ENCODE peak calls at places on chromosomes 16 and 17, in four cellular contexts. One of them, this sample, is unnamed.

GRCh38 chr17:50763716-50764450 is 3.4 kb downstream of the ANKRD40CL start:
- DNase-seq in lower lobe of right lung: no peak
- DNase-seq in progenitor cell of endocrine pancreas: no peak
- DNase-seq in AG04450: no peak
- DNase-seq in this sample: peak; percentile 21

GRCh38 chr16:18832613-18833012 is 31.3 kb upstream of the ARL6IP1 start:
- DNase-seq in progenitor cell of endocrine pancreas: no peak
- DNase-seq in lower lobe of right lung: no peak
- DNase-seq in AG04450: no peak
- DNase-seq in this sample: no peak

GRCh38 chr16:77169650-77170236 is 21.2 kb upstream of the MON1B start:
- DNase-seq in lower lobe of right lung: no peak
- DNase-seq in progenitor cell of endocrine pancreas: peak; percentile 42
- DNase-seq in AG04450: no peak
- DNase-seq in this sample: no peak

GRCh38 chr16:19861811-19862327 is 22.8 kb downstream of the GPRC5B start:
- DNase-seq in AG04450: no peak
- DNase-seq in progenitor cell of endocrine pancreas: no peak
- DNase-seq in lower lobe of right lung: peak; percentile 2
- DNase-seq in this sample: no peak

GRCh38 chr16:56637814-56638750 is at the start of gene MT1A:
- DNase-seq in AG04450: no peak
- DNase-seq in lower lobe of right lung: peak; percentile 74
- DNase-seq in progenitor cell of endocrine pancreas: no peak
- DNase-seq in this sample: no peak

GRCh38 chr17:78939615-78940014 is 14.4 kb upstream of the TIMP2 start:
- DNase-seq in progenitor cell of endocrine pancreas: no peak
- DNase-seq in lower lobe of right lung: no peak
- DNase-seq in AG04450: no peak
- DNase-seq in this sample: no peak

GRCh38 chr16:89581045-89581695 is 5.6 kb downstream of the CPNE7 start:
- DNase-seq in AG04450: peak; percentile 96
- DNase-seq in progenitor cell of endocrine pancreas: no peak
- DNase-seq in lower lobe of right lung: no peak
- DNase-seq in this sample: peak; percentile 94

GRCh38 chr16:29824589-29825144 is 4.4 kb downstream of the MVP start:
- DNase-seq in lower lobe of right lung: no peak
- DNase-seq in AG04450: peak; percentile 65
- DNase-seq in progenitor cell of endocrine pancreas: no peak
- DNase-seq in this sample: no peak

GRCh38 chr17:80772906-80773242 is 218.8 kb upstream of the CHMP6 start:
- DNase-seq in progenitor cell of endocrine pancreas: no peak
- DNase-seq in AG04450: no peak
- DNase-seq in lower lobe of right lung: no peak
- DNase-seq in this sample: no peak

GRCh38 chr16:11546522-11547485 is 39.9 kb downstream of the LITAF start:
- DNase-seq in lower lobe of right lung: no peak
- DNase-seq in AG04450: peak; percentile 59
- DNase-seq in progenitor cell of endocrine pancreas: no peak
- DNase-seq in this sample: no peak

GRCh38 chr17:57662021-57662420 is 83.1 kb downstream of the CCDC182 start:
- DNase-seq in lower lobe of right lung: no peak
- DNase-seq in progenitor cell of endocrine pancreas: no peak
- DNase-seq in AG04450: no peak
- DNase-seq in this sample: no peak

GRCh38 chr17:81349397-81350319 is 45.6 kb upstream of the BAHCC1 start:
- DNase-seq in progenitor cell of endocrine pancreas: no peak
- DNase-seq in lower lobe of right lung: no peak
- DNase-seq in AG04450: no peak
- DNase-seq in this sample: no peak

GRCh38 chr17:31538080-31538762 is 146.7 kb downstream of the RAB11FIP4 start:
- DNase-seq in lower lobe of right lung: no peak
- DNase-seq in AG04450: no peak
- DNase-seq in progenitor cell of endocrine pancreas: no peak
- DNase-seq in this sample: no peak

GRCh38 chr16:6009151-6009550 is 911.6 kb upstream of the EEF2KMT start:
- DNase-seq in lower lobe of right lung: no peak
- DNase-seq in progenitor cell of endocrine pancreas: no peak
- DNase-seq in AG04450: no peak
- DNase-seq in this sample: no peak

GRCh38 chr17:39069114-39069756 is 82.2 kb downstream of the PLXDC1 start:
- DNase-seq in lower lobe of right lung: no peak
- DNase-seq in progenitor cell of endocrine pancreas: no peak
- DNase-seq in AG04450: no peak
- DNase-seq in this sample: no peak

GRCh38 chr17:2051388-2052237 is 3.3 kb upstream of the HIC1 start:
- DNase-seq in progenitor cell of endocrine pancreas: no peak
- DNase-seq in lower lobe of right lung: no peak
- DNase-seq in AG04450: no peak
- DNase-seq in this sample: peak; percentile 81

GRCh38 chr17:2776589-2777241 is 19.5 kb upstream of the RAP1GAP2 start:
- DNase-seq in lower lobe of right lung: no peak
- DNase-seq in progenitor cell of endocrine pancreas: peak; percentile 82
- DNase-seq in AG04450: no peak
- DNase-seq in this sample: no peak

GRCh38 chr17:31673076-31673475 is 186.0 kb downstream of the COPRS start:
- DNase-seq in lower lobe of right lung: no peak
- DNase-seq in progenitor cell of endocrine pancreas: no peak
- DNase-seq in AG04450: no peak
- DNase-seq in this sample: no peak

GRCh38 chr17:47663997-47664941 is 14.6 kb downstream of the KPNB1 start:
- DNase-seq in progenitor cell of endocrine pancreas: peak; percentile 29
- DNase-seq in AG04450: no peak
- DNase-seq in lower lobe of right lung: peak; percentile 52
- DNase-seq in this sample: no peak

GRCh38 chr17:79970576-79971068 is 65.0 kb downstream of the TBC1D16 start:
- DNase-seq in progenitor cell of endocrine pancreas: no peak
- DNase-seq in lower lobe of right lung: peak; percentile 51
- DNase-seq in AG04450: no peak
- DNase-seq in this sample: no peak

GRCh38 chr17:5282639-5283217 is 644 bp downstream of the RABEP1 start:
- DNase-seq in AG04450: no peak
- DNase-seq in lower lobe of right lung: peak; percentile 52
- DNase-seq in progenitor cell of endocrine pancreas: no peak
- DNase-seq in this sample: no peak

GRCh38 chr17:5286846-5287245 is 4.8 kb downstream of the RABEP1 start:
- DNase-seq in lower lobe of right lung: no peak
- DNase-seq in progenitor cell of endocrine pancreas: no peak
- DNase-seq in AG04450: no peak
- DNase-seq in this sample: no peak

GRCh38 chr17:5283531-5284315 is 1.6 kb downstream of the RABEP1 start:
- DNase-seq in lower lobe of right lung: no peak
- DNase-seq in AG04450: no peak
- DNase-seq in progenitor cell of endocrine pancreas: no peak
- DNase-seq in this sample: no peak

DNA sequence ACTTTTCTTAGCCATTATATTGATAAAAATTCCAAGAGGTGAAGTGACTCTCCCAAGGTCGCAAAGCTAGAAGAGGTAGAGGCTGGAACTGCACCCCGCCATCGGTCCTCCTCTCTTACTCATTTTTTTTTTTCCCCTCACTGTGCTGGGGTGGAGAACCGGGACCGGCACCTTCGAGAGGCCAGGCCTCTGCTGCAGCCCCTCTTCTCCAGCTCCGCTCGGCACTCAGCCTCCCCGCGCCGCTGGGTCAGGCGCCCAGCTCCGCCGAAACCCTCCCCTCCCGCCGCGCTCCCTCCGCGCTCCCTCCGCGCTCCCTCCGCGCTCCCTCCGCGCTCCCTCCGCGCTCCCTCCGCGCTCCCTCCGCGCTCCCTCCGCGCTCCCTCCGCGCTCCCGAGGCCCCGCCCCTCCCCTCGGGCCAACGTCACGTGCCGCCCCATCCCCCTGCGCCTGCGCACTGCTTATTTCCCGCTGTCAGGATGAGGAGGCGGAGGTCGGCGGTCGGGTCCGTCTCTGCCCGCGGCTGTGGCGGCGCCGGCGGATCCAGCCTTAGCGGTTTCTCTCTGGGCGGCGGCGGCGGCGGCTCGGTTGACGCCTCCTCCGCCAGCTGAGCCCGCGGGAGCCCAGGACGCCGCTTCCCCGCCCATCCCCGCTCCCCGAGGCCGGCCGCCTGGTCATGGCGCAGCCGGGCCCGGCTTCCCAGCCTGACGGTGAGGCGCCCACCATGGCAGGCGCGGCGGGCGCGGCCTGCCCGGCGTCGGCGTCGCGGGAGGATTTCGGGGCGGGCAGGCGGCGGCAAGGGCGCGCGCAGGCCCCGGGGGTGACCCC is at the start of gene RABEP1:
- DNase-seq in AG04450: peak; percentile 76
- DNase-seq in progenitor cell of endocrine pancreas: peak; percentile 88
- DNase-seq in lower lobe of right lung: peak; percentile 92
- DNase-seq in this sample: peak; percentile 98
- TF ChIP-seq CTCF in AG04450: peak; percentile 15
- TF ChIP-seq CTCF in progenitor cell of endocrine pancreas: peak; percentile 32
- TF ChIP-seq CTCF in lower lobe of right lung: peak; percentile 26
- TF ChIP-seq CTCF in this sample: peak; percentile 29

DNA sequence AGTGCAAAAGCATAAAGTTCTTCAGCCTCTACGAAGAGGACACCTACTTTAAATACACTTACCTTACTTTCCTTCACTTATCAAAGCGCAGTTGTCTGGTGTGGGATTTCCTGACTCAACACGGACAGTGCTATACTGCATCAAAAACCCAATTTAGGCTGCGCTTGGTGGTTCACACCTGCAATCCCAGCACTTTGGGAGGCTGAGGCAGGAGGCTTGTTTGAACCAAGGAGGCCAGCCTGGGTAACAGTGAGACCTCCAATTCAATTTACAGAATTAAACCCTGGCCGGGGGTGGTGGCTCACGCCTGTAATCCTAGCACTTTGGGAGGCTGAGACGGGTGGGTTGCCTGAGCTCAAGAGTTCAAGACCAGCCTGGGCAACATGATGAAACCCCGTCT is 4.1 kb downstream of the JMJD6 start:
- DNase-seq in progenitor cell of endocrine pancreas: no peak
- DNase-seq in AG04450: no peak
- DNase-seq in lower lobe of right lung: no peak
- DNase-seq in this sample: no peak
- TF ChIP-seq CTCF in progenitor cell of endocrine pancreas: no peak
- TF ChIP-seq CTCF in AG04450: no peak
- TF ChIP-seq CTCF in lower lobe of right lung: no peak
- TF ChIP-seq CTCF in this sample: no peak

GRCh38 chr17:5667871-5668270 is 83.6 kb upstream of the NLRP1 start:
- DNase-seq in lower lobe of right lung: no peak
- DNase-seq in AG04450: no peak
- DNase-seq in progenitor cell of endocrine pancreas: no peak
- DNase-seq in this sample: no peak
- TF ChIP-seq CTCF in lower lobe of right lung: peak; percentile 6
- TF ChIP-seq CTCF in AG04450: no peak
- TF ChIP-seq CTCF in progenitor cell of endocrine pancreas: peak; percentile 19
- TF ChIP-seq CTCF in this sample: no peak

GRCh38 chr16:57801856-57802634 is at the start of gene KIFC3:
- DNase-seq in progenitor cell of endocrine pancreas: peak; percentile 69
- DNase-seq in lower lobe of right lung: peak; percentile 88
- DNase-seq in AG04450: no peak
- DNase-seq in this sample: peak; percentile 92

GRCh38 chr16:57802635-57803412 is 533 bp upstream of the KIFC3 start:
- DNase-seq in progenitor cell of endocrine pancreas: no peak
- DNase-seq in AG04450: no peak
- DNase-seq in lower lobe of right lung: peak; percentile 45
- DNase-seq in this sample: no peak

GRCh38 chr16:57800213-57801097 is 1.8 kb downstream of the KIFC3 start:
- DNase-seq in lower lobe of right lung: peak; percentile 41
- DNase-seq in progenitor cell of endocrine pancreas: no peak
- DNase-seq in AG04450: no peak
- DNase-seq in this sample: no peak

GRCh38 chr16:57799619-57800212 is 2.6 kb downstream of the KIFC3 start:
- DNase-seq in AG04450: no peak
- DNase-seq in lower lobe of right lung: peak; percentile 30
- DNase-seq in progenitor cell of endocrine pancreas: no peak
- DNase-seq in this sample: no peak

DNA sequence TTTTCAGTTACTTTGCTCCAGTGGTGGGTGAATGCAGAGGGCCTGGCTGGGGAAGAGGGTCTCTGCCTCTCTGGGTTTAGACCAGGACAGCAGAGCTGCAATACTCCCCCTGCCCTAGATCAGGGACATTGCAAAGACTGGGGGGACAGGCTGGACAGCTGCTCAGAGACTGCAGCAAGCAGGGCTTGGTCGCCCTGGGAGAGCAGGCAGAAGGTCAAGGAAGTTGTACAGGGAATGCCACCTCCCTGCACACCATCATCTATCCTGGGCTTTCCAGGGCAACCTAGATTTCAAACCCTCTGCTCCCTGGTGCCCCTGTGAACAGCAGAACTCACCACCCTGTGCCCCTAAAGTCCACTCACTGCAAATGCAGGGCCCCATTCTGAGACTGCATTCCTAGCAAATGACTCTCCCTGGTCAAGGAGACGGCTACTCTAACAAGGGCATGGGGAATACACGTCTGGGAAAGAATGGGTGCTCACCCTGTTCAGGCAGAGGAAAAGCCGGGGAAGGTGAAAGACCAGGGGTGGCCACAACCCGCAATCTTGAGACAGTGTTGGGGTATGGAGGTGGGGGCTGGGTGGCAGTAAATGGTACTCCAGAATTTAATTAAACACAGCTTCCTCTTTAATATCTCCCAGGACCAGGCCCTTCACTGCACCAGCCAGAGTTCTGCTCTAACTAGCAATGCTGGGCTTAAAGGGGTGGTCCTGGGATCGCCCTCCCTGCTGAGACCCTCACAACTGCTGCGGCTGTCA is 1.0 kb downstream of the KIFC3 start:
- DNase-seq in AG04450: peak; percentile 42
- DNase-seq in progenitor cell of endocrine pancreas: no peak
- DNase-seq in lower lobe of right lung: peak; percentile 26
- DNase-seq in this sample: no peak
- TF ChIP-seq CTCF in AG04450: no peak
- TF ChIP-seq CTCF in progenitor cell of endocrine pancreas: peak; percentile 26
- TF ChIP-seq CTCF in lower lobe of right lung: no peak
- TF ChIP-seq CTCF in this sample: peak; percentile 13

DNA sequence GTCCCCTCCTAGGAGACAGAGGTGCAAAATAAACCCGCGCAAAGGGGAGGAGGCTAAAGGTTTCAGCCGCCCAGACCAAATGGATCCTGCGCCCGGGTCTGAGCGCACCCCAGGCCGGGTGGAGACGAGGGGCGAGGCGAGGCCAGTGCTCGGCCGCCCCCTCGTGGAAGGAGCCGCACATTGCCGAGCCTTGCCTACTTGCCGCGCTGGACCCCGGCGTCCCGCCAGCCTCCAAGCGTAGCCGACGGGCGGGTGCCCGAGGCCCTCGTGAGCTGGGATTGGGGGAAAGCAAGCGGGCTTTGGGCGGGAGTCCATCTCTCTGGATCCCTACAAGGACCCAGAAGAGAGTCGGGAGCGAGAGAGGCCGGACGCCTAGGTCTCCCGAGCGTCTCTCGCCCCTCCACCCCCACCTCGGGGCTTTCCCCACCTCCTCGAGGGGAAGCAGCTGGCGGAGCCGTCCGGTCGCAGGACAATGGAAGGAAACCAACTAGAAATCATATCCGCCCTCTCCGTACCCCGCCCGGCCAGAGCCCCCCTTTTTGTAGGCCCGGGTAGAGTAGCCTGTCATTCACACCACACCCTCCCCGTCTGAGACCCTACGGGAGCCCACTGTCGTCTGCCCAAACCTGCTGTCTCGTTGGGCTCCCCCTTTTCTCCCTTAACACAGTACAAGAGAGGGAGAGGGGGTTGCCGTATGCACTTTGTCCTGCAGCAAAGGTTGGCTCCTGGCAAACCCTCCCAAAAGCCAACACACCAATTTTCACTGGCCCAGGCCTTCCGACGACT is 664 bp upstream of the BCL6B start:
- DNase-seq in AG04450: no peak
- DNase-seq in lower lobe of right lung: peak; percentile 85
- DNase-seq in progenitor cell of endocrine pancreas: peak; percentile 70
- DNase-seq in this sample: peak; percentile 93
- TF ChIP-seq CTCF in AG04450: peak; percentile 87
- TF ChIP-seq CTCF in lower lobe of right lung: peak; percentile 97
- TF ChIP-seq CTCF in progenitor cell of endocrine pancreas: peak; percentile 97
- TF ChIP-seq CTCF in this sample: peak; percentile 95